ENCODE peak calls at places on chromosomes 16 and 17, in eight cellular contexts. J is AG09319, A is AG10803, Q is MCF 10A, U is NCI-H345, X is amniotic epithelial cell, O is foreskin keratinocyte, I is AG04449. C is an unnamed sample.

GRCh38 chr17:50096092-50096491 is 941 bp downstream of the PDK2 start:
- DNase-seq in Q (no peak), J (no peak), O (no peak), X (no peak), A (no peak), U (no peak), I (no peak), C (no peak)

GRCh38 chr17:48544356-48545021 is 420 bp downstream of the HOXB2 start:
- DNase-seq in A (peak), I (no peak), J (no peak), O (no peak), X (peak), Q (peak), U (peak), C (no peak)

GRCh38 chr16:66365588-66365987 is 903 bp upstream of the CDH5 start:
- DNase-seq in U (no peak), Q (peak), I (no peak), A (no peak), O (peak), X (no peak), J (no peak), C (no peak)

GRCh38 chr17:55990332-55991006 is 162.8 kb upstream of the ANKFN1 start:
- DNase-seq in U (no peak), J (no peak), O (no peak), I (no peak), Q (no peak), X (no peak), A (no peak), C (no peak)

GRCh38 chr17:79842656-79843474 is 3.6 kb upstream of the CBX4 start:
- DNase-seq in Q (no peak), J (no peak), O (no peak), U (peak), A (no peak), I (no peak), X (no peak), C (no peak)

GRCh38 chr16:2056681-2057407 is 9.1 kb downstream of the TSC2 start:
- DNase-seq in O (no peak), A (peak), X (no peak), J (no peak), I (no peak), U (peak), Q (no peak), C (no peak)

GRCh38 chr17:69406906-69407305 is 7.6 kb upstream of the MAP2K6 start:
- DNase-seq in I (peak), O (no peak), A (peak), X (peak), J (peak), Q (peak), U (no peak), C (no peak)

GRCh38 chr17:37373530-37374159 is 2.1 kb upstream of the C17orf78 start:
- DNase-seq in J (peak), O (peak), A (peak), Q (peak), I (peak), X (peak), U (peak), C (peak)

GRCh38 chr16:50269769-50270509 is 3.6 kb downstream of the ADCY7 start:
- DNase-seq in U (no peak), A (no peak), I (no peak), X (no peak), O (no peak), Q (no peak), J (no peak), C (no peak)

GRCh38 chr17:67585077-67585602 is 132.6 kb upstream of the NOL11 start:
- DNase-seq in J (no peak), Q (no peak), U (peak), I (no peak), X (peak), O (no peak), A (no peak), C (no peak)

GRCh38 chr17:42121066-42121769 is at the start of gene KAT2A:
- DNase-seq in A (peak), X (peak), I (no peak), O (peak), Q (peak), U (peak), J (peak), C (peak)

GRCh38 chr17:74736423-74737298 is at the start of gene RAB37:
- DNase-seq in O (no peak), A (no peak), U (no peak), J (no peak), I (no peak), Q (no peak), X (no peak), C (peak)

GRCh38 chr17:55435408-55435807 is 13.8 kb upstream of the MMD start:
- DNase-seq in X (no peak), U (no peak), I (no peak), J (no peak), A (no peak), Q (no peak), O (no peak), C (no peak)

GRCh38 chr17:38877130-38877851 is 7.4 kb downstream of the LASP1 start:
- DNase-seq in Q (no peak), U (no peak), I (no peak), A (no peak), X (no peak), O (no peak), J (no peak), C (no peak)

GRCh38 chr17:67862614-67863217 is 37.4 kb downstream of the BPTF start:
- DNase-seq in A (no peak), X (no peak), J (no peak), Q (no peak), O (no peak), U (no peak), I (no peak), C (no peak)

GRCh38 chr16:89133457-89134127 is 38.0 kb upstream of the CDH15 start:
- DNase-seq in O (no peak), J (no peak), Q (no peak), U (no peak), A (no peak), I (no peak), X (no peak), C (no peak)

GRCh38 chr17:2068101-2068518 is 13.2 kb downstream of the HIC1 start:
- DNase-seq in X (peak), I (peak), U (no peak), J (no peak), Q (no peak), A (peak), O (no peak), C (no peak)

GRCh38 chr17:6711081-6711674 is 2.0 kb downstream of the SLC13A5 start:
- DNase-seq in X (no peak), U (no peak), I (no peak), O (peak), Q (peak), J (no peak), A (no peak), C (no peak)

GRCh38 chr17:17693253-17693954 is 12.1 kb downstream of the RAI1 start:
- DNase-seq in A (no peak), J (no peak), X (no peak), Q (peak), O (peak), U (peak), I (no peak), C (peak)

GRCh38 chr17:73646409-73647305 is 2.4 kb upstream of the SDK2 start:
- DNase-seq in U (peak), I (no peak), O (no peak), X (no peak), Q (no peak), A (no peak), J (no peak), C (no peak)

GRCh38 chr16:31764103-31764502 is 109.5 kb upstream of the ZNF267 start:
- DNase-seq in X (no peak), J (no peak), Q (no peak), I (no peak), O (no peak), A (no peak), U (no peak), C (no peak)

GRCh38 chr17:69523252-69523861 is 108.9 kb downstream of the MAP2K6 start:
- DNase-seq in I (no peak), J (no peak), X (peak), O (peak), Q (peak), U (peak), A (peak), C (peak)

C was measured in LoVo.